ENCODE peak calls at places on chromosomes 13 and 19, in nine cellular contexts. O, P, I, Y, T, C, H, N and D are unnamed samples.
A peak's percentile ranks its signal among the peaks of the same experiment; 100 is the strongest.

GRCh38 chr19:6056801-6057650 is 53.3 kb downstream of the RFX2 start:
- DNase-seq in O (peak; percentile 61), P (peak; percentile 95), I (no peak), Y (peak; percentile 94), T (peak; percentile 89), C (peak; percentile 79), H (peak; percentile 65), N (no peak), D (no peak)

GRCh38 chr19:40791349-40791748 is 7.6 kb upstream of the EGLN2 start:
- DNase-seq in O (no peak), P (no peak), I (no peak), Y (no peak), T (no peak), C (peak; percentile 76), H (no peak), N (no peak), D (no peak)

GRCh38 chr19:7961930-7962626 is 18.6 kb upstream of the TIMM44 start:
- DNase-seq in O (no peak), P (no peak), I (no peak), Y (no peak), T (peak; percentile 27), C (no peak), H (no peak), N (no peak), D (no peak)

GRCh38 chr19:34497112-34497805 is 15.7 kb downstream of the WTIP start:
- DNase-seq in O (no peak), P (no peak), I (no peak), Y (no peak), T (no peak), C (no peak), H (no peak), N (no peak), D (no peak)

GRCh38 chr19:35264281-35265125 is 4.3 kb upstream of the USF2 start:
- DNase-seq in O (peak; percentile 10), P (no peak), I (no peak), Y (no peak), T (no peak), C (peak; percentile 29), H (no peak), N (no peak), D (no peak)

GRCh38 chr13:106513025-106513424 is 22.4 kb downstream of the EFNB2 start:
- DNase-seq in O (no peak), P (no peak), I (no peak), Y (peak; percentile 81), T (no peak), C (no peak), H (no peak), N (no peak), D (no peak)

GRCh38 chr19:41328157-41328817 is 18.3 kb downstream of the CCDC97 start:
- DNase-seq in O (no peak), P (no peak), I (no peak), Y (peak; percentile 54), T (no peak), C (no peak), H (no peak), N (no peak), D (no peak)

GRCh38 chr19:6100284-6100915 is 9.9 kb downstream of the RFX2 start:
- DNase-seq in O (peak; percentile 36), P (no peak), I (no peak), Y (no peak), T (peak; percentile 93), C (peak; percentile 68), H (no peak), N (peak; percentile 19), D (no peak)

GRCh38 chr13:34765446-34766180 is 176.5 kb upstream of the NBEA start:
- DNase-seq in O (no peak), P (no peak), I (no peak), Y (no peak), T (no peak), C (no peak), H (no peak), N (no peak), D (no peak)

GRCh38 chr19:6664916-6665315 is 5.0 kb downstream of the TNFSF14 start:
- DNase-seq in O (no peak), P (no peak), I (no peak), Y (no peak), T (no peak), C (no peak), H (no peak), N (no peak), D (no peak)

GRCh38 chr19:572891-573825 is 762 bp downstream of the BSG start:
- DNase-seq in O (peak; percentile 59), P (peak; percentile 43), I (peak; percentile 77), Y (peak; percentile 45), T (peak; percentile 33), C (peak; percentile 72), H (no peak), N (no peak), D (no peak)

GRCh38 chr13:46143239-46143701 is 38.4 kb upstream of the CPB2 start:
- DNase-seq in O (no peak), P (no peak), I (no peak), Y (no peak), T (no peak), C (no peak), H (no peak), N (no peak), D (no peak)

GRCh38 chr19:49343127-49343526 is 7.9 kb downstream of the CD37 start:
- DNase-seq in O (no peak), P (no peak), I (no peak), Y (no peak), T (no peak), C (peak; percentile 24), H (no peak), N (no peak), D (no peak)

GRCh38 chr13:44920013-44920412 is 69.3 kb downstream of the NUFIP1 start:
- DNase-seq in O (no peak), P (no peak), I (no peak), Y (no peak), T (peak; percentile 17), C (no peak), H (no peak), N (no peak), D (no peak)

GRCh38 chr13:46975173-46975572 is 78.3 kb upstream of the HTR2A start:
- DNase-seq in O (no peak), P (no peak), I (no peak), Y (no peak), T (no peak), C (no peak), H (no peak), N (no peak), D (no peak)

GRCh38 chr13:33285420-33286124 is at the start of gene STARD13:
- DNase-seq in O (peak; percentile 95), P (peak; percentile 98), I (peak; percentile 91), Y (peak; percentile 98), T (peak; percentile 9), C (peak; percentile 90), H (peak; percentile 96), N (no peak), D (peak; percentile 74)

GRCh38 chr13:93984876-93985275 is 494.6 kb downstream of the DCT start:
- DNase-seq in O (no peak), P (no peak), I (no peak), Y (no peak), T (no peak), C (no peak), H (no peak), N (no peak), D (no peak)

GRCh38 chr13:21579754-21580316 is 24.1 kb downstream of the MICU2 start:
- DNase-seq in O (no peak), P (no peak), I (no peak), Y (peak; percentile 11), T (peak; percentile 73), C (no peak), H (no peak), N (no peak), D (no peak)

GRCh38 chr19:47158879-47159509 is 28.4 kb downstream of the SAE1 start:
- DNase-seq in O (no peak), P (no peak), I (no peak), Y (peak; percentile 78), T (no peak), C (no peak), H (no peak), N (peak; percentile 29), D (no peak)

DNA sequence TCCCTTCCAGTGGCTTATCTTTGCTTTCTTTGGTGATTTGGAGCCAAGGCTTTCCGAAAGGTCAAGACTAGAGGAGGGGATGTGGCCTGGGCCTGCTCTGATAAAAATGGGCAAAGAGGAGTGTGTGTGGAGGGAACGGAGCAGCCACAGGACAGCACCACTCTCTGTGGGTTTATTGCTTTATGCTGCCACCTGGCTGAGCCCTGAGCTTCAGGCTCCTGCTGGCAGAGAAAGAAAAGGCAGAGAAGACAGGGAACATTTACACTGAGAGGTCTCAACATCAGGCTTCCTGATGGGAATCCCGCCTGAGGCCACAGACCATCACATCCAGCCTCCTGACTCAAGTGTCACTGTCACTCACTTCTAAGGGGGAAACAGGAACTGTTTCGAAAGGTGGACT is 9.2 kb upstream of the GSX1 start:
- DNase-seq in O (peak; percentile 32), P (peak; percentile 13), I (no peak), Y (peak; percentile 3), T (no peak), C (no peak), H (no peak), N (no peak), D (no peak)
- TF ChIP-seq CTCF in O (peak; percentile 15), P (peak; percentile 43), I (no peak), Y (peak; percentile 29), T (no peak), C (peak; percentile 21), H (peak; percentile 59), N (no peak), D (peak; percentile 31)

GRCh38 chr13:65613004-65613403 is 1617.1 kb downstream of the PCDH9 start:
- DNase-seq in O (no peak), P (no peak), I (no peak), Y (no peak), T (peak; percentile 3), C (no peak), H (no peak), N (no peak), D (no peak)
- TF ChIP-seq CTCF in O (no peak), P (peak; percentile 35), I (no peak), Y (no peak), T (peak; percentile 34), C (no peak), H (peak; percentile 10), N (no peak), D (peak; percentile 25)

GRCh38 chr13:109790951-109791605 is 4.7 kb upstream of the IRS2 start:
- DNase-seq in O (peak; percentile 46), P (no peak), I (peak; percentile 52), Y (peak; percentile 22), T (peak; percentile 94), C (no peak), H (no peak), N (peak; percentile 28), D (no peak)
- TF ChIP-seq CTCF in O (no peak), P (peak; percentile 69), I (peak; percentile 55), Y (peak; percentile 30), T (peak; percentile 81), C (peak; percentile 37), H (peak; percentile 38), N (peak; percentile 69), D (peak; percentile 45)

DNA sequence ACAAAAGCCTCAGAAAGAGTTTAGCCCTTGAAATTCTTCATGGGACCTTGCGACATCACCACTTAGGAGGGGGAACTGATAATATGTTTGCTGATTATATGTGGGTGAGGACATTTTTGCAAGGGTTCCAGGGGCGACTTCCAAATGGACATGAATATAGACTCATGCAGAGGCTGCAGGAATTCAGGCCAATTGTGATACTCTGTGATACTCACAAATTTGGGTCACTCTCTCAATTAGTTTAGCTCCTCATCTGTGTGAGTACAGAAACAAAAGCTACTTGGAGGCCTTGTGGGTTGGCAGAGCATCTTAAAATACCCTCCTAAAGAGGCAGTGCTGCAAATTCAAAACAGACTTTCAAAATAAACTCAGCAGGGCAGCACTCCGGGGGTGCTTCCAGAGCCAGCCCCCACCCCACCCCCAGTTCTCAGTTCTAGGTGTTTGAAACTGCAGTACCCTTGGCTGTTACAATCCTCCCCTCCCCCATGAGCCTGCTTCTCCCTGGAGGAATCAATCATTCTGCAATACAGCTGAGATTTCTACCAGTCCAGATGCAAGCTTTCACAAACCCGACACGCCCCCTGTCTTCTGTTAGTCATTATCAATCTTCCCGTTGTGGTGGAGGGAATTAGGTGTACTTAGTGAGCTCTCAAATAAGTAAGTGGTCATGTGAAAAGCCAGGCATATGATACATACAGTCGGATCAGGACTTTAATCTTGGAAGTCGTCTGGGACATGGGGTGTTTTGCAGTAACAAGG is 96.9 kb upstream of the MBNL2 start:
- DNase-seq in O (peak; percentile 61), P (peak; percentile 60), I (no peak), Y (peak; percentile 92), T (peak; percentile 64), C (no peak), H (no peak), N (no peak), D (no peak)
- TF ChIP-seq CTCF in O (no peak), P (peak; percentile 58), I (no peak), Y (peak; percentile 14), T (no peak), C (no peak), H (no peak), N (no peak), D (no peak)